ENCODE peak calls at places on chromosomes 12 and 14, in four cellular contexts. T, I, F and E are unnamed samples.

GRCh38 chr12:68613209-68613904 is 2.7 kb downstream of the RAP1B start:
- DNase-seq in T (no peak), F (no peak), I (no peak), E (no peak)

GRCh38 chr12:109544955-109545531 is 28.3 kb downstream of the MMAB start:
- DNase-seq in T (no peak), F (no peak), I (no peak), E (no peak)

GRCh38 chr14:68686724-68687123 is 106.1 kb downstream of the ZFP36L1 start:
- DNase-seq in F (no peak), T (no peak), I (no peak), E (no peak)

GRCh38 chr14:97053941-97054340 is 256.8 kb downstream of the VRK1 start:
- DNase-seq in F (no peak), I (no peak), T (no peak), E (no peak)

GRCh38 chr14:85533821-85534271 is 3.9 kb downstream of the FLRT2 start:
- DNase-seq in I (peak), F (no peak), T (no peak), E (no peak)

GRCh38 chr12:3885179-3886094 is 12.2 kb upstream of the PARP11 start:
- DNase-seq in I (no peak), T (peak), F (peak), E (no peak)

GRCh38 chr12:7868391-7868790 is 4.3 kb downstream of the SLC2A14 start:
- DNase-seq in T (no peak), F (no peak), I (no peak), E (no peak)

GRCh38 chr12:109779382-109779781 is 53.8 kb downstream of the TRPV4 start:
- DNase-seq in F (peak), T (peak), I (no peak), E (no peak)

GRCh38 chr14:89214221-89214965 is 202.6 kb downstream of the FOXN3 start:
- DNase-seq in I (no peak), F (peak), T (no peak), E (no peak)

GRCh38 chr14:81452766-81453165 is 52.6 kb upstream of the STON2 start:
- DNase-seq in F (no peak), T (no peak), I (no peak), E (no peak)

GRCh38 chr14:64654931-64655330 is 49.3 kb upstream of the PLEKHG3 start:
- DNase-seq in T (no peak), F (no peak), I (no peak), E (no peak)

GRCh38 chr12:9114946-9115345 is 773 bp downstream of the A2M start:
- DNase-seq in T (no peak), F (peak), I (no peak), E (no peak)

GRCh38 chr14:61561144-61561543 is 134.2 kb upstream of the HIF1A start:
- DNase-seq in F (peak), I (no peak), T (no peak), E (no peak)

GRCh38 chr12:54229624-54230212 is 40.9 kb upstream of the SMUG1 start:
- DNase-seq in F (no peak), T (no peak), I (no peak), E (no peak)

GRCh38 chr12:62787606-62788005 is 147.3 kb downstream of the PPM1H start:
- DNase-seq in T (no peak), F (no peak), I (no peak), E (no peak)

GRCh38 chr12:109134186-109134917 is 18.0 kb downstream of the ACACB start:
- DNase-seq in T (peak), F (no peak), I (peak), E (no peak)

GRCh38 chr14:60649815-60650381 is 621 bp upstream of the SIX1 start:
- DNase-seq in I (peak), F (no peak), T (no peak), E (no peak)

GRCh38 chr12:3920378-3921141 is 47.4 kb upstream of the PARP11 start:
- DNase-seq in I (no peak), F (peak), T (no peak), E (no peak)

GRCh38 chr14:51147183-51147582 is 52.3 kb upstream of the TRIM9 start:
- DNase-seq in T (no peak), F (peak), I (no peak), E (no peak)
- TF ChIP-seq ETV6 in T (no peak), F (no peak), I (no peak), E (no peak)

DNA sequence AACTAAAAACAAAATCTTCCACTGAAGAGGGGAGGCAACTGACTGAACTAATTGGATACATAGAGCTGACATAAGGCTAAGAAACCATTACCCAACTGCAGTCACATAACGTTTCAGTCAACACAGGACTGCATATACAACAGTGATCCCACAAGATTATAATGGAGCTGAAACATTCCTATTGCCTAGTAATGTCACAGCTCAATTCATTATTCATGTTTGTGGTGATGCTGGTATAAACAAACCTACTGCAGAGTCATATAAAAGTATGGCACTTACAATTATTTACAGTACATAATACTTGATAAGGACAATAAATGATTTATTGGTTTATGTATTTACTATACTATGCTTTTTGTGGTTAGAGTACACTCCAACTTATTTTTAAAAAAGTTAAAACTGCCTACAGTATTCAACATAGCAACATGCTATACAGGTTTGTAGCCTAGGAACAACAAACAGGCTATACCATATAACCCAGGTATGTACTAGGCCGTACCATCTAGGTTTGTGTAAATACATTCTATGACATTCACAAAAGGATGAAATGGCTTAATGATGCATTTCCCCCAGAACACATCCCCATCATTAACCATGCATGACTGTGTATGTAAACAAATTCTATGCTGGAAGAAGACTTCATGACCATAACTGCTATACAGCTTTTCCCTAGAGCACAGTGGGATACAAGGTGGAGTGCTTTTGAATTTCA is 4.3 kb downstream of the NAP1L1 start:
- DNase-seq in T (no peak), F (peak), I (no peak), E (no peak)
- TF ChIP-seq ETV6 in T (no peak), F (no peak), I (no peak), E (no peak)

GRCh38 chr12:89225401-89225800 is 126.9 kb downstream of the DUSP6 start:
- DNase-seq in T (no peak), I (no peak), F (no peak), E (no peak)

GRCh38 chr12:89228466-89228865 is 123.8 kb downstream of the DUSP6 start:
- DNase-seq in I (no peak), F (no peak), T (no peak), E (no peak)

GRCh38 chr12:89230376-89231101 is 121.8 kb downstream of the DUSP6 start:
- DNase-seq in I (no peak), T (no peak), F (peak), E (no peak)

GRCh38 chr12:89227774-89228173 is 124.5 kb downstream of the DUSP6 start:
- DNase-seq in F (no peak), I (no peak), T (no peak), E (no peak)

GRCh38 chr12:89225808-89226368 is 126.4 kb downstream of the DUSP6 start:
- DNase-seq in F (no peak), I (no peak), T (no peak), E (no peak)
- TF ChIP-seq ETV6 in F (no peak), I (no peak), T (no peak), E (no peak)

DNA sequence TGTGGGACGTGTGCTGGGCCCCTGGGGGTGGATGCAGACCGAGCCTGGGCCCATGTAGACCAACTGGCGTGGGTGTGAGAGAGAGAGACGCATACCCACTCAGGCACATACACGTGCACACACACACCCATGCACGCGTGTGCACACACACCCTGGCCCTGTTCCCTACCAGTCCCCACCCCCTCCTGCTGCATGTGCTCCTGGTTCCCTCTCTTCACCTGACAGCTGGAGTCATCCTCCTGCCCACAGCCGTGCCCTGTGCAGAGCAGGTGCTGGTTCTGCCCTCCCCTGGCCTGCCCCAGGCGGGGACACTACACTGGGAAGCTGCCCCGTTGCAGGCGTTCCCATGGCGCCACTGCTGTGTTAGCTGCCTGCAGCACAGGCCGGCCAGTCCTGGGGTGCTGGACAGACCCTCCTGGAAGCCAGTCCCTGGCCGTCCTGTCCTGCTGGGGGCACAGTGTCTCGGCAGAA is 18.5 kb downstream of the PACS2 start:
- DNase-seq in T (no peak), F (no peak), I (no peak), E (no peak)
- TF ChIP-seq ETV6 in T (no peak), F (no peak), I (no peak), E (no peak)

GRCh38 chr14:90276627-90277367 is 20.4 kb downstream of the PSMC1 start:
- DNase-seq in I (peak), T (no peak), F (no peak), E (no peak)
- TF ChIP-seq ETV6 in I (no peak), T (no peak), F (no peak), E (no peak)